ENCODE peak calls at places on chromosome 16, in six cellular contexts. One of them, this sample, is unnamed.

GRCh38 chr16:88558457-88559442 is 11.5 kb upstream of the ZC3H18 start:
- DNase-seq in A549: peak
- DNase-seq in K562: peak
- DNase-seq in GM12878: no peak
- DNase-seq in endothelial cell of umbilical vein: peak
- DNase-seq in HepG2: peak
- DNase-seq in this sample: peak

GRCh38 chr16:74297296-74297665 is 667 bp downstream of the PSMD7 start:
- DNase-seq in A549: peak
- DNase-seq in endothelial cell of umbilical vein: peak
- DNase-seq in K562: peak
- DNase-seq in GM12878: no peak
- DNase-seq in HepG2: peak
- DNase-seq in this sample: peak

GRCh38 chr16:84356591-84357116 is 11.7 kb upstream of the ATP2C2 start:
- DNase-seq in HepG2: peak
- DNase-seq in endothelial cell of umbilical vein: no peak
- DNase-seq in GM12878: no peak
- DNase-seq in K562: no peak
- DNase-seq in A549: no peak
- DNase-seq in this sample: no peak

GRCh38 chr16:27481282-27481934 is 68.3 kb downstream of the GTF3C1 start:
- DNase-seq in endothelial cell of umbilical vein: no peak
- DNase-seq in A549: no peak
- DNase-seq in K562: no peak
- DNase-seq in GM12878: no peak
- DNase-seq in HepG2: no peak
- DNase-seq in this sample: no peak

GRCh38 chr16:54283735-54284318 is 2.8 kb downstream of the IRX3 start:
- DNase-seq in HepG2: no peak
- DNase-seq in K562: no peak
- DNase-seq in A549: no peak
- DNase-seq in endothelial cell of umbilical vein: no peak
- DNase-seq in GM12878: no peak
- DNase-seq in this sample: peak

GRCh38 chr16:1330260-1330914 is 3.1 kb upstream of the BAIAP3 start:
- DNase-seq in GM12878: no peak
- DNase-seq in HepG2: peak
- DNase-seq in K562: peak
- DNase-seq in A549: no peak
- DNase-seq in endothelial cell of umbilical vein: no peak
- DNase-seq in this sample: peak

GRCh38 chr16:1678500-1679098 is 520 bp downstream of the JPT2 start:
- DNase-seq in GM12878: no peak
- DNase-seq in K562: no peak
- DNase-seq in A549: peak
- DNase-seq in HepG2: peak
- DNase-seq in endothelial cell of umbilical vein: peak
- DNase-seq in this sample: peak

GRCh38 chr16:83967838-83968482 is at the start of gene NECAB2:
- DNase-seq in A549: peak
- DNase-seq in K562: peak
- DNase-seq in HepG2: no peak
- DNase-seq in GM12878: no peak
- DNase-seq in endothelial cell of umbilical vein: peak
- DNase-seq in this sample: peak

GRCh38 chr16:23124315-23124714 is 24.9 kb downstream of the USP31 start:
- DNase-seq in A549: peak
- DNase-seq in endothelial cell of umbilical vein: peak
- DNase-seq in HepG2: no peak
- DNase-seq in GM12878: no peak
- DNase-seq in K562: no peak
- DNase-seq in this sample: no peak

GRCh38 chr16:20905576-20905975 is 5.0 kb downstream of the LYRM1 start:
- DNase-seq in endothelial cell of umbilical vein: peak
- DNase-seq in K562: no peak
- DNase-seq in A549: no peak
- DNase-seq in HepG2: no peak
- DNase-seq in GM12878: no peak
- DNase-seq in this sample: no peak

GRCh38 chr16:4847774-4848587 is 700 bp downstream of the UBN1 start:
- DNase-seq in HepG2: peak
- DNase-seq in K562: peak
- DNase-seq in endothelial cell of umbilical vein: peak
- DNase-seq in A549: peak
- DNase-seq in GM12878: no peak
- DNase-seq in this sample: peak

GRCh38 chr16:19809121-19809635 is 75.5 kb downstream of the GPRC5B start:
- DNase-seq in endothelial cell of umbilical vein: no peak
- DNase-seq in K562: no peak
- DNase-seq in HepG2: no peak
- DNase-seq in A549: no peak
- DNase-seq in GM12878: no peak
- DNase-seq in this sample: peak

GRCh38 chr16:11276880-11277593 is 757 bp upstream of the PRM2 start:
- DNase-seq in HepG2: no peak
- DNase-seq in K562: no peak
- DNase-seq in endothelial cell of umbilical vein: no peak
- DNase-seq in GM12878: no peak
- DNase-seq in A549: no peak
- DNase-seq in this sample: no peak

GRCh38 chr16:52741386-52741785 is 194.4 kb upstream of the TOX3 start:
- DNase-seq in HepG2: no peak
- DNase-seq in GM12878: no peak
- DNase-seq in endothelial cell of umbilical vein: no peak
- DNase-seq in A549: no peak
- DNase-seq in K562: no peak
- DNase-seq in this sample: no peak

GRCh38 chr16:17345043-17345442 is 125.7 kb downstream of the XYLT1 start:
- DNase-seq in endothelial cell of umbilical vein: no peak
- DNase-seq in K562: no peak
- DNase-seq in A549: no peak
- DNase-seq in HepG2: no peak
- DNase-seq in GM12878: no peak
- DNase-seq in this sample: peak

GRCh38 chr16:69566437-69567030 is 768 bp downstream of the NFAT5 start:
- DNase-seq in HepG2: peak
- DNase-seq in GM12878: no peak
- DNase-seq in endothelial cell of umbilical vein: peak
- DNase-seq in A549: peak
- DNase-seq in K562: peak
- DNase-seq in this sample: peak

GRCh38 chr16:9415588-9415987 is 324.1 kb downstream of the HAPSTR1 start:
- DNase-seq in K562: no peak
- DNase-seq in A549: no peak
- DNase-seq in GM12878: no peak
- DNase-seq in endothelial cell of umbilical vein: no peak
- DNase-seq in HepG2: no peak
- DNase-seq in this sample: no peak
- TF ChIP-seq CTCF in K562: no peak
- TF ChIP-seq CTCF in A549: no peak
- TF ChIP-seq CTCF in GM12878: no peak
- TF ChIP-seq CTCF in endothelial cell of umbilical vein: no peak
- TF ChIP-seq CTCF in HepG2: peak
- TF ChIP-seq CTCF in this sample: no peak

DNA sequence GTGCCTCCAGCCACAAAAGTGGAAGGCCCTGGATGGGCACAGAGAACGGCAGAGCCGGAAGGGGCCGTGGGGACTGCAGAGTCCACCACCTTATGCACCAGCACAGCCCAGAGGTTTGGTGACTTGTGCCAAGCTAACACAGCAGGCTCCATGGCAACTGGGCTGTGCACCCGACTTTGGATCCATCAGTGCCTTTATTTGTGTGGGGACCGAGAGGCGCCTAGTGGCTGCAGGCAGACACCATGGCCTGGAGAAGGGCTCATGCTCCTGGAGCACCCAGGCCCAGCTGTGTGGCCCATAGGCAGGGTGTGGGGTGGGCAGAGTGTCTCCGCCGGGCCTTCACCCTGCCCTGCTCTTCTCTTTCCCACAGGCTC is 10.2 kb downstream of the C16orf90 start:
- DNase-seq in A549: no peak
- DNase-seq in GM12878: no peak
- DNase-seq in K562: no peak
- DNase-seq in HepG2: no peak
- DNase-seq in endothelial cell of umbilical vein: no peak
- DNase-seq in this sample: no peak
- TF ChIP-seq MYC in A549: no peak
- TF ChIP-seq MYC in GM12878: no peak
- TF ChIP-seq MYC in K562: no peak
- TF ChIP-seq MYC in HepG2: no peak
- TF ChIP-seq MYC in endothelial cell of umbilical vein: no peak
- TF ChIP-seq MYC in this sample: no peak

DNA sequence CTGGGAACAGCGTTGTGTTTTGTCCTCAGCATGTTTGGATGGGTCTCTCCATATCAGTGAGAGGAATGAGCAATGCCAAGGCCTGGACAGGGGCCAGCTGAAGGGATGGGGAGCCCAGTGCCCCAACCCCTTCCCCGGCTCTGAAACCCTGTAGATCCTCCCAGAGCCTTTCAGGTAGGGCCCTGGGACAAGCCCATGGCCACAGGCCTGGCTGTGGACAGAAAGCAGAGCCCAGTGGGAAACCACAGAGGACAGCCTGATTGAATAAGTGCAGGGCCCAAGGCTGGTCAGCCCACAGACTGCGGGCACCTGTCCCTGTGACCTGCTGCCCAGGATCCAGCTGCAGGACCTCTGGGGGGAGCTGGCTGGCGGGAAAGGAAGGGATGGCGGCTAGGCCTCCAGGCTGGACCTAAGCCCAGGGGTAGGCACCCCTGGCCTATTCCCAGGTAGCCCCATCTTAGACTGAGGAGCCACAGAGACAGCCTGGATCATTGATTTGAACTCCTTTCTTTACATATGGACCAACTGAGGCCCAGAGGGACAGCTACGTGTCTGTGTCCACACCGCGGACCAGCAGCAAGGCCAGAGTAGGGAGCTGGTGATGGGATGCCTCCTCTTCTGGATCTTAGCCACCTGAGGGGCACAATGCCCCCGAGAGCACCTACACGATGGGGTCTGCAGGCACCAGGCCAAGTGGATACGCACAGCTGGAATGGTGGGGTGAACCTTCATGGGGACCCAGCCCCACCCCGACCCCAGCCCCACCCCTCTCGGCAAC is 1.3 kb downstream of the CCDC102A start:
- DNase-seq in K562: no peak
- DNase-seq in GM12878: no peak
- DNase-seq in endothelial cell of umbilical vein: no peak
- DNase-seq in A549: no peak
- DNase-seq in HepG2: no peak
- DNase-seq in this sample: no peak
- TF ChIP-seq MAX in K562: no peak
- TF ChIP-seq MAX in GM12878: no peak
- TF ChIP-seq MAX in endothelial cell of umbilical vein: no peak
- TF ChIP-seq MAX in A549: no peak
- TF ChIP-seq MAX in HepG2: no peak
- TF ChIP-seq MAX in this sample: no peak

DNA sequence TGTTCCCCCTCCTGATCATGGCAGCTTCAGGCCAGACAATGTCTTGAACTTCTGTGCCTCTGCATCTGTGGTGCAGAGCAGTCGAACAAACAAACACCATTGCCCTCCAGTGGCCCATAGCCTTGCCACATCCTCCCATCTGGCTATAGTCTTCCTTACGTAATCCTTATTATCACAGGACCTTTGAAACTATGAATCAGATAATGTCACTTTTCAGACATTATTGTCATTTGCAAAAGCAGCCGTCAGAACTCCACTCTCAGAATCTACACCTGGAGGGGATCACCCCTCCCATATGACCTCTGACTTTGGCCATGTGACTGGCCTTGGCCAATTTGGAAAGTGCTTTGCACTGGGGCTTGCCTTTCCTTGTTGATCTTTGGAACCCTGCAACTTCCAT is 387.3 kb downstream of the MAF start:
- DNase-seq in HepG2: peak
- DNase-seq in endothelial cell of umbilical vein: no peak
- DNase-seq in GM12878: no peak
- DNase-seq in A549: no peak
- DNase-seq in K562: no peak
- DNase-seq in this sample: peak
- TF ChIP-seq CTCF in HepG2: peak
- TF ChIP-seq CTCF in endothelial cell of umbilical vein: no peak
- TF ChIP-seq CTCF in GM12878: no peak
- TF ChIP-seq CTCF in A549: no peak
- TF ChIP-seq CTCF in K562: no peak
- TF ChIP-seq CTCF in this sample: peak

GRCh38 chr16:68244481-68244902 is 681 bp upstream of the PLA2G15 start:
- DNase-seq in K562: no peak
- DNase-seq in endothelial cell of umbilical vein: no peak
- DNase-seq in HepG2: no peak
- DNase-seq in GM12878: no peak
- DNase-seq in A549: no peak
- DNase-seq in this sample: no peak

GRCh38 chr16:68246671-68247070 is 1.5 kb downstream of the PLA2G15 start:
- DNase-seq in HepG2: no peak
- DNase-seq in endothelial cell of umbilical vein: no peak
- DNase-seq in GM12878: no peak
- DNase-seq in A549: no peak
- DNase-seq in K562: no peak
- DNase-seq in this sample: peak

GRCh38 chr16:68242926-68243858 is 2.0 kb upstream of the PLA2G15 start:
- DNase-seq in K562: no peak
- DNase-seq in endothelial cell of umbilical vein: no peak
- DNase-seq in GM12878: no peak
- DNase-seq in A549: no peak
- DNase-seq in HepG2: no peak
- DNase-seq in this sample: no peak

GRCh38 chr16:68246121-68246520 is 948 bp downstream of the PLA2G15 start:
- DNase-seq in K562: no peak
- DNase-seq in GM12878: no peak
- DNase-seq in A549: no peak
- DNase-seq in HepG2: no peak
- DNase-seq in endothelial cell of umbilical vein: no peak
- DNase-seq in this sample: no peak

GRCh38 chr16:68244903-68245853 is at the start of gene PLA2G15:
- DNase-seq in K562: peak
- DNase-seq in endothelial cell of umbilical vein: peak
- DNase-seq in GM12878: no peak
- DNase-seq in HepG2: peak
- DNase-seq in A549: peak
- DNase-seq in this sample: peak
- TF ChIP-seq MYC in K562: peak
- TF ChIP-seq MYC in endothelial cell of umbilical vein: no peak
- TF ChIP-seq MYC in GM12878: no peak
- TF ChIP-seq MYC in HepG2: peak
- TF ChIP-seq MYC in A549: no peak
- TF ChIP-seq MYC in this sample: no peak

GRCh38 chr16:80569440-80570105 is 28.8 kb downstream of the DYNLRB2 start:
- DNase-seq in endothelial cell of umbilical vein: peak
- DNase-seq in A549: no peak
- DNase-seq in GM12878: no peak
- DNase-seq in HepG2: no peak
- DNase-seq in K562: peak
- DNase-seq in this sample: no peak
- TF ChIP-seq MAX in endothelial cell of umbilical vein: no peak
- TF ChIP-seq MAX in A549: no peak
- TF ChIP-seq MAX in GM12878: no peak
- TF ChIP-seq MAX in HepG2: no peak
- TF ChIP-seq MAX in K562: no peak
- TF ChIP-seq MAX in this sample: no peak

GRCh38 chr16:10181196-10182162 is 749 bp downstream of the GRIN2A start:
- DNase-seq in GM12878: no peak
- DNase-seq in K562: peak
- DNase-seq in HepG2: peak
- DNase-seq in endothelial cell of umbilical vein: peak
- DNase-seq in A549: peak
- DNase-seq in this sample: peak
- TF ChIP-seq CTCF in GM12878: peak
- TF ChIP-seq CTCF in K562: peak
- TF ChIP-seq CTCF in HepG2: peak
- TF ChIP-seq CTCF in endothelial cell of umbilical vein: peak
- TF ChIP-seq CTCF in A549: peak
- TF ChIP-seq CTCF in this sample: peak

This sample was measured in NB4.